ENCODE peak calls at places on chromosomes 4 and X, in seven cellular contexts. T, J, Q, D, O, L and Z are unnamed samples.

GRCh38 chr4:90198086-90198847 is 71.1 kb downstream of the CCSER1 start:
- DNase-seq in T (peak; percentile 32), J (no peak), Q (no peak), D (no peak), O (no peak), L (no peak), Z (no peak)

GRCh38 chrX:43677993-43678392 is 21.9 kb downstream of the MAOA start:
- DNase-seq in T (no peak), J (no peak), Q (no peak), D (no peak), O (no peak), L (no peak), Z (no peak)

GRCh38 chr4:1590244-1590643 is 93.9 kb downstream of the FAM53A start:
- DNase-seq in T (no peak), J (no peak), Q (no peak), D (no peak), O (no peak), L (no peak), Z (no peak)

GRCh38 chr4:56084849-56085248 is 136.1 kb downstream of the CEP135 start:
- DNase-seq in T (no peak), J (no peak), Q (no peak), D (no peak), O (no peak), L (no peak), Z (no peak)

GRCh38 chrX:40197071-40197470 is 99.3 kb upstream of the BCOR start:
- DNase-seq in T (peak; percentile 37), J (no peak), Q (no peak), D (no peak), O (no peak), L (no peak), Z (no peak)

GRCh38 chrX:41025926-41026325 is 59.3 kb upstream of the USP9X start:
- DNase-seq in T (peak; percentile 51), J (no peak), Q (no peak), D (no peak), O (no peak), L (no peak), Z (no peak)

GRCh38 chr4:140358281-140358680 is 15.2 kb upstream of the SCOC start:
- DNase-seq in T (no peak), J (no peak), Q (no peak), D (no peak), O (no peak), L (no peak), Z (no peak)

GRCh38 chr4:184471872-184472539 is 2.3 kb downstream of the IRF2 start:
- DNase-seq in T (no peak), J (no peak), Q (no peak), D (no peak), O (no peak), L (no peak), Z (peak; percentile 22)

GRCh38 chr4:82975792-82976191 is 34.8 kb downstream of the LIN54 start:
- DNase-seq in T (no peak), J (no peak), Q (no peak), D (no peak), O (no peak), L (no peak), Z (peak; percentile 65)

GRCh38 chrX:155893513-155893912 is 12.4 kb downstream of the VAMP7 start:
- DNase-seq in T (no peak), J (no peak), Q (no peak), D (no peak), O (no peak), L (no peak), Z (no peak)

GRCh38 chrX:103889216-103889615 is 57.2 kb upstream of the RAB9B start:
- DNase-seq in T (no peak), J (no peak), Q (no peak), D (no peak), O (no peak), L (no peak), Z (peak; percentile 22)

GRCh38 chr4:139247656-139248238 is 32.3 kb downstream of the MGARP start:
- DNase-seq in T (no peak), J (no peak), Q (no peak), D (no peak), O (no peak), L (no peak), Z (peak; percentile 62)

GRCh38 chr4:3402409-3403103 is 39.2 kb upstream of the HGFAC start:
- DNase-seq in T (no peak), J (no peak), Q (no peak), D (no peak), O (no peak), L (no peak), Z (peak; percentile 91)

GRCh38 chr4:133186845-133187244 is 37.8 kb downstream of the PCDH10 start:
- DNase-seq in T (no peak), J (no peak), Q (no peak), D (no peak), O (no peak), L (no peak), Z (no peak)

GRCh38 chr4:26410385-26411293 is 79.6 kb downstream of the CCKAR start:
- DNase-seq in T (no peak), J (no peak), Q (peak; percentile 8), D (peak; percentile 21), O (peak; percentile 48), L (peak; percentile 38), Z (peak; percentile 74)

GRCh38 chrX:153769865-153770605 is 6.0 kb downstream of the PLXNB3 start:
- DNase-seq in T (no peak), J (no peak), Q (no peak), D (no peak), O (no peak), L (no peak), Z (no peak)

GRCh38 chr4:172149329-172149728 is 336.1 kb downstream of the GALNTL6 start:
- DNase-seq in T (no peak), J (no peak), Q (no peak), D (no peak), O (no peak), L (no peak), Z (no peak)

GRCh38 chr4:148442830-148443549 is 776 bp upstream of the NR3C2 start:
- DNase-seq in T (no peak), J (no peak), Q (no peak), D (no peak), O (no peak), L (peak; percentile 67), Z (no peak)

GRCh38 chr4:84379881-84380618 is 119.0 kb downstream of the NKX6-1 start:
- DNase-seq in T (peak; percentile 7), J (no peak), Q (peak; percentile 4), D (no peak), O (no peak), L (no peak), Z (no peak)

GRCh38 chr4:73698217-73698616 is 42.2 kb upstream of the CXCL8 start:
- DNase-seq in T (no peak), J (no peak), Q (no peak), D (no peak), O (no peak), L (no peak), Z (no peak)

GRCh38 chrX:150899191-150899757 is 806 bp upstream of the CD99L2 start:
- DNase-seq in T (peak; percentile 71), J (peak; percentile 54), Q (peak; percentile 12), D (no peak), O (peak; percentile 33), L (no peak), Z (peak; percentile 5)

GRCh38 chr4:89469930-89470375 is 162.4 kb upstream of the GPRIN3 start:
- DNase-seq in T (no peak), J (no peak), Q (no peak), D (no peak), O (no peak), L (peak; percentile 43), Z (peak; percentile 94)

GRCh38 chr4:163663454-163664225 is 169.2 kb downstream of the TMA16 start:
- DNase-seq in T (no peak), J (no peak), Q (no peak), D (no peak), O (no peak), L (no peak), Z (no peak)

GRCh38 chr4:109302366-109303140 is at the start of gene COL25A1:
- DNase-seq in T (peak; percentile 96), J (no peak), Q (no peak), D (peak; percentile 89), O (no peak), L (peak; percentile 19), Z (no peak)

GRCh38 chrX:21725498-21725897 is 32.4 kb downstream of the SMPX start:
- DNase-seq in T (peak; percentile 30), J (peak; percentile 6), Q (peak; percentile 27), D (no peak), O (no peak), L (peak; percentile 4), Z (peak; percentile 17)